ENCODE peak calls at places on chromosomes 5 and 9, in six cellular contexts. W is H9, N is neuronal stem cell, O is IMR-90, Y is H1, M is trophoblast cell. I is an unnamed sample.

GRCh38 chr5:68344447-68345111 is 129.0 kb downstream of the PIK3R1 start:
- DNase-seq in M (no peak), Y (no peak), W (no peak), O (peak), N (no peak), I (peak)

GRCh38 chr9:110283736-110284135 is 27.4 kb upstream of the TXN start:
- DNase-seq in N (no peak), O (no peak), M (no peak), W (no peak), Y (no peak), I (no peak)

GRCh38 chr9:104743377-104743985 is 4.0 kb upstream of the NIPSNAP3A start:
- DNase-seq in M (peak), W (no peak), Y (no peak), N (peak), O (peak), I (peak)

GRCh38 chr9:124802426-124802825 is 25.5 kb downstream of the OLFML2A start:
- DNase-seq in O (no peak), Y (no peak), M (no peak), N (no peak), W (no peak), I (no peak)

GRCh38 chr9:81416476-81417298 is 272.7 kb downstream of the TLE1 start:
- DNase-seq in M (peak), Y (no peak), O (peak), N (no peak), W (no peak), I (peak)

GRCh38 chr5:175700991-175701390 is 43.1 kb downstream of the HRH2 start:
- DNase-seq in N (no peak), M (no peak), Y (no peak), O (no peak), W (no peak), I (peak)

GRCh38 chr9:75653335-75653734 is 237.1 kb upstream of the PCSK5 start:
- DNase-seq in M (no peak), N (no peak), O (no peak), W (no peak), Y (no peak), I (no peak)

GRCh38 chr5:166493042-166493441 is 1798.4 kb upstream of the WWC1 start:
- DNase-seq in O (no peak), N (no peak), W (no peak), M (no peak), Y (no peak), I (no peak)

GRCh38 chr9:127924736-127925444 is 5.7 kb downstream of the PIP5KL1 start:
- DNase-seq in Y (no peak), N (no peak), O (no peak), W (no peak), M (no peak), I (no peak)

GRCh38 chr5:169856571-169856970 is 123.7 kb downstream of the INSYN2B start:
- DNase-seq in O (peak), N (no peak), W (no peak), M (no peak), Y (no peak), I (peak)

GRCh38 chr5:109589983-109590382 is 99.7 kb upstream of the MAN2A1 start:
- DNase-seq in N (no peak), Y (no peak), M (no peak), W (no peak), O (no peak), I (no peak)

GRCh38 chr9:131436386-131436785 is 42.5 kb downstream of the PRRC2B start:
- DNase-seq in Y (no peak), W (peak), M (no peak), N (no peak), O (no peak), I (no peak)

GRCh38 chr5:81785311-81785710 is 34.4 kb upstream of the SSBP2 start:
- DNase-seq in N (no peak), O (no peak), Y (no peak), M (no peak), W (no peak), I (no peak)

GRCh38 chr5:81788271-81788670 is 37.4 kb upstream of the SSBP2 start:
- DNase-seq in O (no peak), N (no peak), W (no peak), Y (no peak), M (no peak), I (no peak)

GRCh38 chr5:81789033-81789432 is 38.1 kb upstream of the SSBP2 start:
- DNase-seq in Y (no peak), M (no peak), W (no peak), O (peak), N (no peak), I (peak)

GRCh38 chr5:81786509-81786908 is 35.6 kb upstream of the SSBP2 start:
- DNase-seq in O (no peak), M (no peak), Y (no peak), N (no peak), W (no peak), I (no peak)

DNA sequence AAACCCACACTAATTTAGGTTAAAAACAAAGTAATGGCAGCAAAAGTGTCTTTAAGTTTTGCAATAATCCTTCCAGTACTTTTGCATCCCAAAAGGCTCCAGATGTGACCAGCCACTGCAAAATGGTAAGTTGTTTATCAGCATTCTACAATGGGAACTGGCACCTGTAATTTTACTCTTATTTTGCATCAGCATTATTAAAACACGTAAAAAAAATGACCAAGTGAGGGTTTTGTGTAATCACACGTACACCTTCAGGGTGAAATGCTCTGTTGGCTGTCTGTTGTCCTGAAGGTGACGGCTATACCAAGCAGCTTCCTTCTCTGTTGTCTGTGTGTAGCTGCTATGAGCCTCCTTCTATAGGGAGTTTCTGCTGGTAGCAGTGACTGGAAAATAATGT is 36.9 kb upstream of the SSBP2 start:
- DNase-seq in M (no peak), O (peak), W (no peak), N (peak), Y (peak), I (peak)
- H2AFZ ChIP-seq in M (no peak), O (peak), W (no peak), N (peak), Y (peak), I (no peak)

DNA sequence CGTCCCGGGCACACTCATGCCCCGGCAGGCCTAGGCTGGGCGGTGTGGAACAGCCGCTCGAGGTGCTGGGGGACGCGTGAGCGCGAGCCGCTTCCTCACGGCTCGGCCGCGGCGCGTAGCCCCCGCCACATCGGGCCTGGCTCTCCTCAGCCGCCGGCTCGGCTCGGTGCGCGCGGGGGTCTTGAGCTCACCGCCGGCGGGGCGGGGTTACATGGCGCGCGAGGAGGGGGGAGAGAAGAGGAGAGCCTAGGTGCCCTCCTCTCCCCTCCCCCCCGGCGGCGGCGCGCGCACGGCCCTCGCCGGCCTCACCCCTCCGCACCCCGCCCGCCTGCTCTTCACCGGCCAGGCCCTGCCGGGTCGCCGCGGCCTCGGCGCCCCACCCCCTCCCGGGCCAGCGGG is 7.7 kb downstream of the RANBP6 start:
- DNase-seq in W (peak), N (peak), O (peak), Y (peak), M (peak), I (peak)
- H3K4ac ChIP-seq in W (no peak), N (peak), O (no peak), Y (no peak), M (peak), I (no peak)

DNA sequence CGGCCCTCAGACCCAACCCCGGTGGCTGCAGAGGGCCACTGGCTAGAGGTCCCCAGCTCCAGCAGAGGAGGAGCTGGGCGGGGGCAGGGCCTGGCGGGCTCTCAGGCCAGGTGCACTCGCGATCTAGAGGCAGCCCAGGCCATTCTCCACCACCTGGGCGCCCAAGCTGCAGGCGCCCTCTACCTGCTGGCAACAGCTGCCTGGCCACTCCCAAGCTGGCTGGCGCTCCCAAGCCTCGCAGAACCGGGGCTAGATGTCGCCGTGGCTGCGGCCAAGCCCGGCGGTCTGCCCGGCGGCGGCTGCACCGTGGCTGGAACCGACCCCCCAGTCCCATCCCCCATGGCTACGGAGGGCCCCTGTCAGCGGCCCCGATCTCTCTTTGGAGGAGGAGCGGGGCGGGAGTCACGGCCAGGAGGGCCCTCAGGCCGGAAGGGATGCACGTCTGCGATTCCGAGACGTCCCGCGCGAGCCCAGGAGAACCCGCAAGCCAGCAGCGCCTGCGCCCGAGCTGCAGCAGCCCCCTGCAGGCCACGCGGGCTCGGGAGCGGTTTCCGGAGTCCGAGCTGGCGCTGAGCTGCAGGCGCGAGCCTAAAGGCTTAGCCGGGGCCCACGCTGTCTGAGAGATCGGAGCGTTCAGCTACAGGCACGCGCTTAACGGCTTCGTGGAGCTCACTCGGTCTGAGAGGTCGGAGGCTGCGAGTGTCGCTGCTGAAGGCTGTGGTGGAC is 44.3 kb upstream of the BICD2 start:
- DNase-seq in O (peak), Y (peak), W (peak), M (peak), N (peak), I (peak)
- H2AFZ ChIP-seq in O (peak), Y (peak), W (peak), M (peak), N (peak), I (no peak)

GRCh38 chr9:94915476-94916450 is 189.3 kb downstream of the AOPEP start:
- DNase-seq in W (peak), N (no peak), M (no peak), O (no peak), Y (no peak), I (no peak)
- H3K4ac ChIP-seq in W (no peak), N (peak), M (peak), O (peak), Y (no peak), I (peak)

DNA sequence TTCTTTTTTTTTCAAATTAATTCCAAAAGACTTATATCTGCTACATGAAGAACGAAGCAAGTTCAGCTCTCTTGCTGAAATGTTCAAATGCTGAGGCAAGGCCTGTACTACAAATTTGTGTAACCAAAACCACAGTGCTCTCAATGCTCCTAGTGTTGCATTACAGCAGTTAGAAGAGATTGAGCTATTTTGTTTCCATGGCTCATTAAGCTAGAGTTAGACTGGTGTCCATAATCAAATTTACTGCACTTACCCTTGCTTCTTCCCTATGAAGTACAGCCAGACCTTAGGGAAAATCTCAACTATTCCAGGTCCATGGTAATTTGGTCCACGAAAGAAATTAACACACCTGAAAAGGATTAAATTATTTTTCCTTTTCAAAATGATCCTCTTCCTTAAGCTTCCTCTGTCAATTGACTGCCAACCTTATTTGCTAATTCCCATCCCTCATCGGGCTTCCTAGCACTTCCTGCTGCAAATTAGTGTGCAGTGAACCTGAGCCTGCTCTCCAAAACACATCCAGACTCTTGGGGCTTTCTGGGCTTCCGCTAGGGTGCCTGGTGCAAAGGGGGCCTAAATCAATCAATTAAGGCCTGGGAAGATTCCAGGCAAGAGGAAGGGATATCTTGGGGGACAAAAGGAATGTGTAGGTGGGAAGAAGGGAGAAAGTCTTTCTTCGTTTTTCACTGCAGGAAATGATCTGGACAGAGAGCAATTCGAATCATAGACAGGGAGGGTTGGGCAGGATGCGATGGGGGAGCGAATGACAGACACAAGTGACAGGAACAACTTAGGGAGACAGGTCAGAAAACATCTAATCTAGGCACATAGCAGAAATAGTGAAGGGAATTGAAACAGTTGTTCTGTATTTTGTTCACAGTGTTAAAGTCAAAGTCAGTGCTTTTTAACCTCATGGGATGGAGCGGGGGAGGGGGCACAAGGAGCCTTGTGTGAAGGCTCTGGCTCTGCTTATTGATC is 542.4 kb downstream of the RAB3C start:
- DNase-seq in M (no peak), Y (peak), N (no peak), O (peak), W (no peak), I (peak)
- H2AFZ ChIP-seq in M (no peak), Y (peak), N (peak), O (peak), W (peak), I (peak)

GRCh38 chr9:129697111-129697955 is 31.9 kb downstream of the PRRX2 start:
- DNase-seq in O (peak), M (no peak), N (no peak), W (peak), Y (peak), I (peak)
- H3K4ac ChIP-seq in O (peak), M (peak), N (no peak), W (no peak), Y (no peak), I (peak)

DNA sequence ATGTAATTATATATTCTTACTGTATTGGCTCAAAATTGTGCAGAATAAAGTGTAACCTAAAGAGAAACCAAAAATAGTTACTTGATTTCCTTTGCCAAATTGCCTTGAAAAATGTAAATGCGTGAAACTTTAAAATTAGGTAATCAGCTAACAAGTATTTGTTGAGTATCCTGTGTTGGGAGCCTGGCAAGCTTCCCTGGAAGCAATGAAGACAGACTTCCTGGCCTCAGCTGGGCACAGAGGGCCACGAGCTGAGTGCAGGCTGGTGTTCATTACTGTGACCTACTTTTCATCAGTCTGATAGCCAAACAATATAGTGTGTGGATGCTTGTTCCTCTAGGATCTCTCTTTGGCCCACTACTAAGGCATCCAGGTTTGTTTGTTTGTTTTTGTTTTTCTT is 142.3 kb downstream of the CMYA5 start:
- DNase-seq in N (no peak), Y (no peak), W (no peak), M (no peak), O (no peak), I (no peak)
- H2AFZ ChIP-seq in N (no peak), Y (no peak), W (no peak), M (no peak), O (no peak), I (no peak)

GRCh38 chr5:148949871-148950863 is 112.7 kb downstream of the SH3TC2 start:
- DNase-seq in M (no peak), Y (no peak), W (no peak), N (no peak), O (no peak), I (no peak)
- H3K4ac ChIP-seq in M (no peak), Y (no peak), W (no peak), N (no peak), O (no peak), I (no peak)

I was measured in mesenchymal stem cell.